ENCODE peak calls at places on chromosomes 12 and 14, in nine cellular contexts. W, K, J, Y, O, B, C, P and F are unnamed samples.

GRCh38 chr12:107364875-107365518 is 271.6 kb upstream of the CRY1 start:
- DNase-seq in C (no peak), W (no peak), O (no peak), Y (no peak), B (no peak), K (no peak), J (no peak), P (no peak), F (no peak)

GRCh38 chr12:132323171-132324010 is 6.0 kb downstream of the GALNT9 start:
- DNase-seq in K (no peak), Y (no peak), C (no peak), B (no peak), P (no peak), J (no peak), O (no peak), W (no peak), F (no peak)

GRCh38 chr14:59754256-59754655 is 116.3 kb downstream of the RTN1 start:
- DNase-seq in Y (no peak), B (no peak), O (no peak), P (no peak), J (no peak), K (no peak), W (no peak), C (no peak), F (no peak)

GRCh38 chr12:101527682-101528081 is 52.5 kb downstream of the SPIC start:
- DNase-seq in J (no peak), C (peak), K (no peak), B (peak), Y (no peak), O (no peak), P (no peak), W (no peak), F (no peak)

GRCh38 chr12:26134540-26134939 is 9.7 kb upstream of the BHLHE41 start:
- DNase-seq in J (no peak), P (no peak), B (no peak), O (no peak), Y (no peak), K (no peak), W (no peak), C (no peak), F (no peak)

GRCh38 chr12:49548822-49549648 is 10.2 kb downstream of the KCNH3 start:
- DNase-seq in W (peak), C (no peak), Y (peak), K (no peak), B (no peak), P (no peak), J (no peak), O (no peak), F (no peak)

GRCh38 chr14:76776306-76777251 is 15.3 kb downstream of the VASH1 start:
- DNase-seq in W (peak), Y (no peak), O (no peak), P (no peak), C (no peak), J (no peak), B (no peak), K (no peak), F (no peak)

GRCh38 chr12:116202940-116203339 is 74.6 kb downstream of the MED13L start:
- DNase-seq in B (no peak), C (no peak), O (no peak), Y (no peak), K (no peak), P (no peak), J (no peak), W (no peak), F (no peak)

GRCh38 chr14:103519043-103519836 is 3.4 kb downstream of the CKB start:
- DNase-seq in P (no peak), O (no peak), B (no peak), K (no peak), Y (peak), C (peak), W (peak), J (peak), F (no peak)

GRCh38 chr12:132786192-132786591 is 24.6 kb upstream of the ANKLE2 start:
- DNase-seq in O (no peak), P (no peak), Y (no peak), C (no peak), B (no peak), J (no peak), K (no peak), W (no peak), F (no peak)

GRCh38 chr14:24394275-24394674 is 4.5 kb upstream of the NYNRIN start:
- DNase-seq in P (no peak), Y (no peak), O (no peak), K (no peak), B (no peak), J (peak), C (no peak), W (no peak), F (no peak)

GRCh38 chr14:24395609-24396580 is 2.9 kb upstream of the NYNRIN start:
- DNase-seq in J (no peak), W (no peak), B (no peak), O (peak), K (no peak), C (no peak), Y (no peak), P (no peak), F (no peak)

GRCh38 chr14:24390696-24391468 is 7.9 kb upstream of the NYNRIN start:
- DNase-seq in P (no peak), O (no peak), J (no peak), C (no peak), K (no peak), W (no peak), B (no peak), Y (no peak), F (no peak)

GRCh38 chr14:24389266-24389855 is 9.4 kb upstream of the NYNRIN start:
- DNase-seq in C (no peak), J (no peak), K (no peak), B (no peak), P (no peak), Y (no peak), O (no peak), W (peak), F (no peak)

GRCh38 chr14:24392327-24393098 is 6.3 kb upstream of the NYNRIN start:
- DNase-seq in C (no peak), J (peak), W (peak), B (no peak), Y (no peak), K (no peak), O (peak), P (no peak), F (no peak)
- TF ChIP-seq CTCF in C (no peak), J (peak), W (no peak), B (no peak), Y (no peak), K (no peak), O (peak), P (no peak), F (no peak)

GRCh38 chr14:65938738-65939137 is 526.2 kb downstream of the FUT8 start:
- DNase-seq in P (no peak), J (no peak), W (no peak), B (no peak), K (no peak), C (no peak), O (no peak), Y (no peak), F (no peak)

GRCh38 chr14:65939184-65939583 is 526.7 kb downstream of the FUT8 start:
- DNase-seq in P (no peak), O (no peak), Y (no peak), W (no peak), K (no peak), C (no peak), J (no peak), B (no peak), F (no peak)

GRCh38 chr14:65941091-65941490 is 528.6 kb downstream of the FUT8 start:
- DNase-seq in Y (no peak), O (no peak), P (no peak), C (no peak), B (no peak), K (no peak), W (no peak), J (no peak), F (no peak)

GRCh38 chr14:65937804-65938316 is 525.3 kb downstream of the FUT8 start:
- DNase-seq in K (no peak), O (no peak), C (no peak), J (no peak), Y (no peak), B (no peak), W (no peak), P (no peak), F (no peak)

DNA sequence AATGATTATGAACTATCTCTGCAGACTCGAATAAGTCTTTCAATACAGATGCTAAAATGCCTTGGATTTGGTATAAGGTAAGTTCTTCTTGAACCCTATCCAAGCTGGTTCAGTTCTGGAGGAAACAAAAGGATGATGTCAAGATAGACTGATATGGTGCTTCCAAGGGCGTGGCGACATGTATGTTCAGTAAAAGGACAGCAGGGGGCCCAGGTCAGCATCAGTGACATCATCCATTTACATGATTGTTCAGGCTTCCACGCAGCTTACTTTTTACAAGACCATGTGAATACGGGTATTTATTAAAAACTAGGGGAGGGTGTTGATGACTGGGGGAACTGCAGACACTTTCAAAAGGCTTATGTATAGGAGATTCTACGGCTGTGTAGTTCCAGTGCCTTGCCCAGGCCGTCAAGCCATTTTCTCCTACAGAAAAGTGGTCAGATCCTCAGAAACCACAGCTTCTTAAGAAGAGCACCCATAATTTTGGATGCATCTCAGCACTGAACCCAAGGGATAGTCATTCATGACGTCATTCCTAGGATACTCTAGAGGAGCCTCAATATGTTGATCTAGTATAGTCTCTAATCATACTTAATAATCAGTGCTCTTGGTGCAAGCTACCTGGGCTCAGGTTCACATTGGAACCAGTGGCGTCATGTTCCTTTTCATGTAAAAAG is 527.7 kb downstream of the FUT8 start:
- DNase-seq in O (no peak), B (no peak), P (no peak), K (no peak), Y (no peak), J (peak), C (no peak), W (peak), F (no peak)
- TF ChIP-seq CTCF in O (peak), B (peak), P (no peak), K (no peak), Y (no peak), J (no peak), C (peak), W (peak), F (peak)

GRCh38 chr14:90815817-90816662 is at the start of gene TTC7B:
- DNase-seq in O (no peak), C (peak), Y (peak), P (no peak), J (no peak), B (peak), W (peak), K (no peak), F (peak)
- TF ChIP-seq CTCF in O (peak), C (peak), Y (no peak), P (no peak), J (peak), B (no peak), W (peak), K (peak), F (no peak)

GRCh38 chr14:30725763-30726162 is 103.6 kb downstream of the SCFD1 start:
- DNase-seq in P (no peak), O (peak), J (no peak), K (no peak), Y (no peak), C (no peak), B (no peak), W (no peak), F (no peak)
- TF ChIP-seq CTCF in P (no peak), O (no peak), J (no peak), K (no peak), Y (no peak), C (no peak), B (no peak), W (no peak), F (no peak)

GRCh38 chr14:54803396-54803795 is 99.2 kb downstream of the GCH1 start:
- DNase-seq in K (no peak), B (no peak), O (no peak), C (no peak), W (no peak), J (no peak), P (no peak), Y (no peak), F (no peak)
- TF ChIP-seq CTCF in K (no peak), B (no peak), O (no peak), C (no peak), W (no peak), J (no peak), P (no peak), Y (no peak), F (no peak)

GRCh38 chr12:3655331-3655900 is 97.5 kb downstream of the CRACR2A start:
- DNase-seq in Y (no peak), J (peak), O (no peak), P (no peak), W (peak), B (no peak), K (no peak), C (no peak), F (no peak)
- TF ChIP-seq CTCF in Y (no peak), J (peak), O (peak), P (peak), W (peak), B (peak), K (peak), C (peak), F (peak)

GRCh38 chr12:47743311-47743860 is 15.3 kb downstream of the RAPGEF3 start:
- DNase-seq in P (no peak), Y (no peak), K (no peak), W (no peak), O (no peak), J (no peak), C (no peak), B (no peak), F (no peak)

GRCh38 chr12:47745485-47746041 is 13.1 kb downstream of the RAPGEF3 start:
- DNase-seq in B (no peak), J (no peak), Y (no peak), P (no peak), K (no peak), O (no peak), W (no peak), C (peak), F (no peak)

GRCh38 chr12:47742253-47742825 is 16.3 kb downstream of the RAPGEF3 start:
- DNase-seq in B (peak), W (peak), O (no peak), C (peak), P (peak), J (peak), K (no peak), Y (peak), F (peak)

GRCh38 chr12:47744778-47745436 is 13.8 kb downstream of the RAPGEF3 start:
- DNase-seq in K (no peak), C (no peak), P (no peak), J (no peak), O (no peak), Y (no peak), W (no peak), B (no peak), F (no peak)

GRCh38 chr12:47744005-47744651 is 14.6 kb downstream of the RAPGEF3 start:
- DNase-seq in W (peak), P (no peak), K (no peak), B (peak), J (peak), Y (peak), C (no peak), O (no peak), F (peak)
- TF ChIP-seq CTCF in W (peak), P (no peak), K (peak), B (peak), J (peak), Y (no peak), C (peak), O (peak), F (peak)

GRCh38 chr14:101444116-101444515 is 117.2 kb upstream of the DIO3 start:
- DNase-seq in C (no peak), J (peak), B (no peak), O (peak), Y (no peak), P (no peak), K (no peak), W (no peak), F (no peak)

GRCh38 chr14:101440511-101440910 is 120.8 kb upstream of the DIO3 start:
- DNase-seq in P (no peak), O (no peak), C (no peak), Y (no peak), B (no peak), K (no peak), J (no peak), W (no peak), F (no peak)

GRCh38 chr14:101442451-101442850 is 118.8 kb upstream of the DIO3 start:
- DNase-seq in B (peak), P (peak), O (no peak), K (no peak), C (no peak), Y (no peak), W (no peak), J (no peak), F (no peak)

GRCh38 chr14:101445278-101445677 is 116.0 kb upstream of the DIO3 start:
- DNase-seq in J (no peak), P (no peak), Y (no peak), K (no peak), O (no peak), W (no peak), B (no peak), C (no peak), F (no peak)

DNA sequence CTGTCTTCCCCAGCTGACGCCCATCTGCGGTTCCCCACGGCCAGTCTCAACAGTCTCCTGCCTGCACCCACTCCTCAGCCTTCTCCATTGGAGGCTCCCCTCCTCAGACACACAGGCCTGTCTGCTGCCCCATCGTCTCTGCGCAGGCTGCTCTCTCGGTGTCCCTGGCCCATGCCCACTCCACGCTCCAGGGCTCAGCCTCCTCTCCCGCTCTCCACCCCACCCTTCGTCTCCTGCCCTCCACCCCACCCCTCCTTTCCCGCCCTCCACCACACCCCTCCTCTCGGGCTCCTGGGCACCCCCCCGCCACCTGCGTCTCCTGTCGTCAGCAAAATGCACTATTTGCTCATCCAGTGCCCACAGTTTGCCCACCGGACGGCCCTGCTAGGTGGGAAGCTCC is 119.6 kb upstream of the DIO3 start:
- DNase-seq in P (no peak), B (no peak), Y (no peak), W (no peak), C (no peak), J (no peak), O (no peak), K (no peak), F (no peak)
- TF ChIP-seq CTCF in P (no peak), B (no peak), Y (no peak), W (no peak), C (no peak), J (no peak), O (no peak), K (no peak), F (no peak)

DNA sequence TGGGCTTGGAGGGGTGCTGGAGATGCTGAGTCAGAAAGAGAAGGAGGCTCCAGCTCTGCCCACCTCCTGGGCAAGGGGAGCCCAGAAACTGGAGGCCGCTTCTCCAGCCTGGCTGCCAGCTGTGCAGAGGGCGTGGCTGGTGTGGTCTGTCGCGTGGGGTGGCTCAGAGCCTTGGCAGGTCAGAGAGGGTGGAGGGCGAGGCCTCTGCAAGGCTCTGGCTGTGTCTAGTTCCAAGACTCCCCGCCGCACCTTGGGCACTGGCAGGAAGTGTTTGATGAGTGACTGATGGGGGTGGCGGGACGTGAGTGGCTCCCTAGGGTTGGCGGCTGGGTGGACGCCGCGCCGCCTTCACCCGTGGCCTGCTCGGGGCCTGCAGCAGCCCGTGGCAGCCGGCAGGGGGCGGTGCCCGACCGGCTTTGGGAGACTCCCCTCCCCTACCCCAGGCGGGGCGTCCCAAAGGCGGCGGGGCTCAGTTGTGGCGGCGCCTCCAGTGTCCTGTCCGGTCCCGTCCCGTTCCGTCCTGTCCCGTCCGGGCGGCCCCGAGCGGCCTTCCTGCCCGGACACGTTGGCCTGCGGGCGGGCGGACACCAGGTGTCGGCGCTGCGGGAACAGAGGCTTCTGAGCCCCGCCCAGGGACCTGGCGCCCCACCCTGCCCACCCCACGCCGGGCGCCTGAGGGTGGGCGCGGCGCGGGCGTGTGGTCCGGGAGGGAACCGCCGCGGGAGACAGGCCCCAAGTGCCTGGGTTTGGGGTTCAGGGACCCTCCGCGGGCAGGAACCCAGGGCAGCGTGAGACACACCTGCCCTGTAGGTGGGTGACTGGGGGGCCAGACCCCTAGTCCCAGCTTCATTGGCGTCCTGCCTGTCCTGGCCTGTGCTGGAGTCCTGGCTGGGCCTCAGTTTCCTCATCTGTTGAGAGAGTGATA is 39.7 kb downstream of the KRT80 start:
- DNase-seq in J (peak), O (peak), W (peak), P (peak), C (peak), Y (peak), K (peak), B (peak), F (peak)
- TF ChIP-seq CTCF in J (peak), O (peak), W (peak), P (peak), C (peak), Y (peak), K (peak), B (peak), F (peak)

GRCh38 chr12:68259318-68259940 is 6.0 kb upstream of the IL22 start:
- DNase-seq in J (no peak), B (no peak), K (no peak), W (no peak), Y (no peak), O (peak), P (no peak), C (no peak), F (no peak)
- TF ChIP-seq CTCF in J (no peak), B (no peak), K (no peak), W (no peak), Y (no peak), O (no peak), P (no peak), C (no peak), F (no peak)